ENCODE peak calls at places on chromosomes 16 and 17, in five cellular contexts. T is HTR-8/SVneo; D is AG08396; E is CD8-positive, alpha-beta memory T cell; N is mucosa of descending colon. X is an unnamed sample.

GRCh38 chr17:8924595-8924994 is 40.9 kb downstream of the PIK3R5 start:
- DNase-seq in T (no peak), D (no peak), N (no peak), E (no peak), X (no peak)

GRCh38 chr16:65817066-65817465 is 549.4 kb upstream of the CDH5 start:
- DNase-seq in T (no peak), N (no peak), D (no peak), E (no peak), X (no peak)

GRCh38 chr17:59287452-59287851 is 44.0 kb upstream of the YPEL2 start:
- DNase-seq in T (peak), N (no peak), D (peak), E (no peak), X (no peak)

GRCh38 chr17:79077587-79077986 is 3.0 kb downstream of the ENGASE start:
- DNase-seq in E (no peak), D (no peak), T (no peak), N (peak), X (no peak)

GRCh38 chr16:56212144-56212543 is 20.9 kb downstream of the GNAO1 start:
- DNase-seq in T (no peak), D (no peak), N (no peak), E (no peak), X (no peak)

GRCh38 chr17:7307686-7308624 is 527 bp downstream of the EIF5A start:
- DNase-seq in N (peak), T (no peak), E (no peak), D (peak), X (no peak)

GRCh38 chr16:49688298-49688697 is 167.6 kb downstream of the ZNF423 start:
- DNase-seq in D (no peak), N (no peak), E (no peak), T (no peak), X (no peak)

GRCh38 chr17:13634001-13634400 is 32.3 kb upstream of the HS3ST3A1 start:
- DNase-seq in D (no peak), T (no peak), E (no peak), N (no peak), X (no peak)

GRCh38 chr16:65414284-65414984 is 292.6 kb upstream of the CDH11 start:
- DNase-seq in E (no peak), T (no peak), N (no peak), D (peak), X (no peak)

GRCh38 chr16:89322381-89323119 is 105.0 kb downstream of the ZNF778 start:
- DNase-seq in D (peak), N (peak), T (peak), E (no peak), X (no peak)

GRCh38 chr16:5004311-5004710 is 29.4 kb downstream of the NAGPA start:
- DNase-seq in E (no peak), T (no peak), D (no peak), N (no peak), X (no peak)

GRCh38 chr16:74817851-74818250 is 43.2 kb upstream of the FA2H start:
- DNase-seq in N (no peak), D (no peak), E (no peak), T (no peak), X (no peak)

GRCh38 chr17:4043862-4044261 is 79.6 kb upstream of the ATP2A3 start:
- DNase-seq in D (no peak), E (peak), T (no peak), N (peak), X (no peak)

GRCh38 chr16:84947996-84948854 is 63.1 kb downstream of the ZDHHC7 start:
- DNase-seq in N (no peak), D (no peak), E (no peak), T (no peak), X (no peak)

GRCh38 chr16:85436207-85436606 is 176.9 kb upstream of the GSE1 start:
- DNase-seq in E (no peak), N (peak), T (no peak), D (peak), X (no peak)